ENCODE peak calls at places on chromosomes 16 and 17, in six cellular contexts. One of them, this sample, is unnamed.

GRCh38 chr16:87735270-87736002 is 30.4 kb downstream of the KLHDC4 start:
- DNase-seq in aorta: no peak
- DNase-seq in IMR-90: no peak
- DNase-seq in psoas muscle: no peak
- DNase-seq in endothelial cell of umbilical vein: no peak
- DNase-seq in tibial artery: no peak
- DNase-seq in this sample: no peak

GRCh38 chr17:42163113-42163512 is 8.3 kb upstream of the RAB5C start:
- DNase-seq in aorta: no peak
- DNase-seq in IMR-90: no peak
- DNase-seq in psoas muscle: no peak
- DNase-seq in endothelial cell of umbilical vein: no peak
- DNase-seq in tibial artery: no peak
- DNase-seq in this sample: no peak

GRCh38 chr17:66514227-66514806 is 211.9 kb downstream of the PRKCA start:
- DNase-seq in aorta: no peak
- DNase-seq in IMR-90: peak; percentile 81
- DNase-seq in psoas muscle: no peak
- DNase-seq in endothelial cell of umbilical vein: no peak
- DNase-seq in tibial artery: no peak
- DNase-seq in this sample: no peak

GRCh38 chr17:73261952-73262675 is 434 bp upstream of the CPSF4L start:
- DNase-seq in aorta: peak; percentile 35
- DNase-seq in IMR-90: no peak
- DNase-seq in psoas muscle: peak; percentile 36
- DNase-seq in endothelial cell of umbilical vein: no peak
- DNase-seq in tibial artery: no peak
- DNase-seq in this sample: no peak

GRCh38 chr16:54027126-54027922 is 259.3 kb downstream of the IRX3 start:
- DNase-seq in aorta: no peak
- DNase-seq in IMR-90: peak; percentile 83
- DNase-seq in psoas muscle: no peak
- DNase-seq in endothelial cell of umbilical vein: peak; percentile 31
- DNase-seq in tibial artery: no peak
- DNase-seq in this sample: no peak

GRCh38 chr17:43563262-43564079 is 17.3 kb upstream of the ETV4 start:
- DNase-seq in aorta: no peak
- DNase-seq in IMR-90: no peak
- DNase-seq in psoas muscle: no peak
- DNase-seq in endothelial cell of umbilical vein: no peak
- DNase-seq in tibial artery: no peak
- DNase-seq in this sample: no peak

GRCh38 chr17:77527836-77528505 is 387.2 kb downstream of the SEC14L1 start:
- DNase-seq in aorta: peak; percentile 62
- DNase-seq in IMR-90: no peak
- DNase-seq in psoas muscle: peak; percentile 42
- DNase-seq in endothelial cell of umbilical vein: no peak
- DNase-seq in tibial artery: peak; percentile 51
- DNase-seq in this sample: no peak

GRCh38 chr17:42438600-42439567 is 15.8 kb upstream of the CAVIN1 start:
- DNase-seq in aorta: no peak
- DNase-seq in IMR-90: no peak
- DNase-seq in psoas muscle: no peak
- DNase-seq in endothelial cell of umbilical vein: peak; percentile 40
- DNase-seq in tibial artery: no peak
- DNase-seq in this sample: peak; percentile 48

GRCh38 chr17:74305865-74306654 is 20.0 kb upstream of the KIF19 start:
- DNase-seq in aorta: no peak
- DNase-seq in IMR-90: no peak
- DNase-seq in psoas muscle: no peak
- DNase-seq in endothelial cell of umbilical vein: no peak
- DNase-seq in tibial artery: no peak
- DNase-seq in this sample: no peak

GRCh38 chr17:77470800-77471733 is 330.3 kb downstream of the SEC14L1 start:
- DNase-seq in aorta: no peak
- DNase-seq in IMR-90: peak; percentile 43
- DNase-seq in psoas muscle: peak; percentile 60
- DNase-seq in endothelial cell of umbilical vein: no peak
- DNase-seq in tibial artery: no peak
- DNase-seq in this sample: no peak

GRCh38 chr16:63426275-63426870 is 1390.1 kb upstream of the CDH8 start:
- DNase-seq in aorta: no peak
- DNase-seq in IMR-90: no peak
- DNase-seq in psoas muscle: no peak
- DNase-seq in endothelial cell of umbilical vein: peak; percentile 6
- DNase-seq in tibial artery: no peak
- DNase-seq in this sample: no peak

GRCh38 chr17:44464037-44464436 is 39.2 kb downstream of the GPATCH8 start:
- DNase-seq in aorta: no peak
- DNase-seq in IMR-90: peak; percentile 51
- DNase-seq in psoas muscle: no peak
- DNase-seq in endothelial cell of umbilical vein: no peak
- DNase-seq in tibial artery: no peak
- DNase-seq in this sample: no peak

GRCh38 chr17:79777166-79777843 is 643 bp upstream of the CBX2 start:
- DNase-seq in aorta: peak; percentile 88
- DNase-seq in IMR-90: peak; percentile 32
- DNase-seq in psoas muscle: peak; percentile 72
- DNase-seq in endothelial cell of umbilical vein: peak; percentile 44
- DNase-seq in tibial artery: no peak
- DNase-seq in this sample: peak; percentile 53

GRCh38 chr16:48381201-48381600 is 4.0 kb downstream of the SIAH1 start:
- DNase-seq in aorta: no peak
- DNase-seq in IMR-90: peak; percentile 44
- DNase-seq in psoas muscle: no peak
- DNase-seq in endothelial cell of umbilical vein: peak; percentile 29
- DNase-seq in tibial artery: no peak
- DNase-seq in this sample: no peak

GRCh38 chr17:10698116-10698818 is 873 bp downstream of the ADPRM start:
- DNase-seq in aorta: no peak
- DNase-seq in IMR-90: peak; percentile 10
- DNase-seq in psoas muscle: no peak
- DNase-seq in endothelial cell of umbilical vein: no peak
- DNase-seq in tibial artery: no peak
- DNase-seq in this sample: peak; percentile 13

GRCh38 chr17:29572691-29573557 is 4.4 kb downstream of the TP53I13 start:
- DNase-seq in aorta: peak; percentile 91
- DNase-seq in IMR-90: peak; percentile 56
- DNase-seq in psoas muscle: peak; percentile 84
- DNase-seq in endothelial cell of umbilical vein: peak; percentile 53
- DNase-seq in tibial artery: peak; percentile 77
- DNase-seq in this sample: peak; percentile 51

GRCh38 chr17:31673076-31673475 is 186.0 kb downstream of the COPRS start:
- DNase-seq in aorta: no peak
- DNase-seq in IMR-90: no peak
- DNase-seq in psoas muscle: no peak
- DNase-seq in endothelial cell of umbilical vein: no peak
- DNase-seq in tibial artery: no peak
- DNase-seq in this sample: no peak

GRCh38 chr17:17071531-17072360 is 29.5 kb downstream of the MPRIP start:
- DNase-seq in aorta: peak; percentile 55
- DNase-seq in IMR-90: no peak
- DNase-seq in psoas muscle: no peak
- DNase-seq in endothelial cell of umbilical vein: no peak
- DNase-seq in tibial artery: peak; percentile 43
- DNase-seq in this sample: no peak

GRCh38 chr16:55399911-55400310 is 75.9 kb downstream of the IRX6 start:
- DNase-seq in aorta: no peak
- DNase-seq in IMR-90: no peak
- DNase-seq in psoas muscle: no peak
- DNase-seq in endothelial cell of umbilical vein: no peak
- DNase-seq in tibial artery: no peak
- DNase-seq in this sample: no peak

GRCh38 chr16:68397710-68398171 is 50.6 kb downstream of the SMPD3 start:
- DNase-seq in aorta: peak; percentile 55
- DNase-seq in IMR-90: no peak
- DNase-seq in psoas muscle: no peak
- DNase-seq in endothelial cell of umbilical vein: no peak
- DNase-seq in tibial artery: no peak
- DNase-seq in this sample: no peak

GRCh38 chr17:47184671-47185070 is 4.4 kb downstream of the CDC27 start:
- DNase-seq in aorta: no peak
- DNase-seq in IMR-90: no peak
- DNase-seq in psoas muscle: no peak
- DNase-seq in endothelial cell of umbilical vein: no peak
- DNase-seq in tibial artery: no peak
- DNase-seq in this sample: no peak

GRCh38 chr17:67322039-67322787 is 44.2 kb downstream of the PSMD12 start:
- DNase-seq in aorta: no peak
- DNase-seq in IMR-90: no peak
- DNase-seq in psoas muscle: no peak
- DNase-seq in endothelial cell of umbilical vein: no peak
- DNase-seq in tibial artery: no peak
- DNase-seq in this sample: no peak

GRCh38 chr17:67671492-67671891 is 46.2 kb upstream of the NOL11 start:
- DNase-seq in aorta: no peak
- DNase-seq in IMR-90: peak; percentile 7
- DNase-seq in psoas muscle: no peak
- DNase-seq in endothelial cell of umbilical vein: peak; percentile 26
- DNase-seq in tibial artery: no peak
- DNase-seq in this sample: no peak

GRCh38 chr17:77479817-77480508 is 339.2 kb downstream of the SEC14L1 start:
- DNase-seq in aorta: no peak
- DNase-seq in IMR-90: peak; percentile 34
- DNase-seq in psoas muscle: no peak
- DNase-seq in endothelial cell of umbilical vein: no peak
- DNase-seq in tibial artery: no peak
- DNase-seq in this sample: no peak

GRCh38 chr16:66687906-66688625 is 8.5 kb downstream of the CMTM4 start:
- DNase-seq in aorta: no peak
- DNase-seq in IMR-90: no peak
- DNase-seq in psoas muscle: no peak
- DNase-seq in endothelial cell of umbilical vein: no peak
- DNase-seq in tibial artery: no peak
- DNase-seq in this sample: no peak

GRCh38 chr16:24993722-24994686 is 21.2 kb downstream of the ARHGAP17 start:
- DNase-seq in aorta: no peak
- DNase-seq in IMR-90: peak; percentile 96
- DNase-seq in psoas muscle: no peak
- DNase-seq in endothelial cell of umbilical vein: peak; percentile 74
- DNase-seq in tibial artery: no peak
- DNase-seq in this sample: no peak

GRCh38 chr16:12901204-12901596 is 198 bp upstream of the SHISA9 start:
- DNase-seq in aorta: no peak
- DNase-seq in IMR-90: no peak
- DNase-seq in psoas muscle: no peak
- DNase-seq in endothelial cell of umbilical vein: no peak
- DNase-seq in tibial artery: no peak
- DNase-seq in this sample: no peak

GRCh38 chr16:12904041-12904671 is 2.8 kb downstream of the SHISA9 start:
- DNase-seq in aorta: no peak
- DNase-seq in IMR-90: no peak
- DNase-seq in psoas muscle: no peak
- DNase-seq in endothelial cell of umbilical vein: no peak
- DNase-seq in tibial artery: no peak
- DNase-seq in this sample: no peak

GRCh38 chr16:12903325-12904040 is 2.1 kb downstream of the SHISA9 start:
- DNase-seq in aorta: no peak
- DNase-seq in IMR-90: no peak
- DNase-seq in psoas muscle: no peak
- DNase-seq in endothelial cell of umbilical vein: no peak
- DNase-seq in tibial artery: no peak
- DNase-seq in this sample: no peak

GRCh38 chr16:12901597-12902436 is at the start of gene SHISA9:
- DNase-seq in aorta: peak; percentile 74
- DNase-seq in IMR-90: no peak
- DNase-seq in psoas muscle: no peak
- DNase-seq in endothelial cell of umbilical vein: no peak
- DNase-seq in tibial artery: no peak
- DNase-seq in this sample: peak; percentile 24

GRCh38 chr16:12902511-12903324 is 1.3 kb downstream of the SHISA9 start:
- DNase-seq in aorta: no peak
- DNase-seq in IMR-90: no peak
- DNase-seq in psoas muscle: no peak
- DNase-seq in endothelial cell of umbilical vein: no peak
- DNase-seq in tibial artery: no peak
- DNase-seq in this sample: no peak
- H3K27me3 ChIP-seq in aorta: no peaks in the 10 kb centered on the region
- H3K27me3 ChIP-seq in IMR-90: peaks cover 26% of the 10 kb centered on the region
- H3K27me3 ChIP-seq in psoas muscle: peaks cover 65% of the 10 kb centered on the region
- H3K27me3 ChIP-seq in endothelial cell of umbilical vein: peaks cover 52% of the 10 kb centered on the region
- H3K27me3 ChIP-seq in tibial artery: peaks cover 74% of the 10 kb centered on the region
- H3K27me3 ChIP-seq in this sample: peaks cover 6% of the 10 kb centered on the region

GRCh38 chr17:13952252-13952721 is 117.0 kb upstream of the COX10 start:
- DNase-seq in aorta: no peak
- DNase-seq in IMR-90: no peak
- DNase-seq in psoas muscle: no peak
- DNase-seq in endothelial cell of umbilical vein: no peak
- DNase-seq in tibial artery: no peak
- DNase-seq in this sample: no peak
- H3K36me3 ChIP-seq in aorta: no peaks in the 10 kb centered on the region
- H3K36me3 ChIP-seq in IMR-90: no peaks in the 10 kb centered on the region
- H3K36me3 ChIP-seq in psoas muscle: no peaks in the 10 kb centered on the region
- H3K36me3 ChIP-seq in endothelial cell of umbilical vein: no peaks in the 10 kb centered on the region
- H3K36me3 ChIP-seq in tibial artery: no peaks in the 10 kb centered on the region
- H3K36me3 ChIP-seq in this sample: no peaks in the 10 kb centered on the region

DNA sequence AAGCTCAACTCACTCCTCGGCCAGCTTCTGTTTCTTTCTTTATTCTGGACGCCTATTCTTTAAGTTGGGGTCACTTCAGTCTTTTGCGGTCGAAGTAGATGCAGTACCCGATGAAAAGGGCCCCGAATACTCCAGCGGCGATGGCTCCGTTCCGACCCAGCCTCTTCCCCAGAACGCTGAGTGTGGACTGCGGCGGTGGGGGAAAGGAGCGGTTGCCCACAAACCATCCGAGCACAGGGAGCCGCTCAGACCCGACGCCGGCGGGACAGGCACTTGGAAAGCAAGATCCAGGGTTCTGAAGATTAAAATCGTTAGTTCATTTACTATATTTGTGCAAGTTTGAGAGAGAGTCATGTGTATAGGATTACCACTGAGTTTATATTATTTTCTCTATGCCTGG is 22.5 kb downstream of the SLFN12L start:
- DNase-seq in aorta: no peak
- DNase-seq in IMR-90: no peak
- DNase-seq in psoas muscle: no peak
- DNase-seq in endothelial cell of umbilical vein: no peak
- DNase-seq in tibial artery: no peak
- DNase-seq in this sample: no peak
- H3K27me3 ChIP-seq in aorta: no peaks in the 10 kb centered on the region
- H3K27me3 ChIP-seq in IMR-90: peaks cover 13% of the 10 kb centered on the region
- H3K27me3 ChIP-seq in psoas muscle: peaks cover 30% of the 10 kb centered on the region
- H3K27me3 ChIP-seq in endothelial cell of umbilical vein: peaks cover 36% of the 10 kb centered on the region
- H3K27me3 ChIP-seq in tibial artery: peaks cover 20% of the 10 kb centered on the region
- H3K27me3 ChIP-seq in this sample: no peaks in the 10 kb centered on the region

DNA sequence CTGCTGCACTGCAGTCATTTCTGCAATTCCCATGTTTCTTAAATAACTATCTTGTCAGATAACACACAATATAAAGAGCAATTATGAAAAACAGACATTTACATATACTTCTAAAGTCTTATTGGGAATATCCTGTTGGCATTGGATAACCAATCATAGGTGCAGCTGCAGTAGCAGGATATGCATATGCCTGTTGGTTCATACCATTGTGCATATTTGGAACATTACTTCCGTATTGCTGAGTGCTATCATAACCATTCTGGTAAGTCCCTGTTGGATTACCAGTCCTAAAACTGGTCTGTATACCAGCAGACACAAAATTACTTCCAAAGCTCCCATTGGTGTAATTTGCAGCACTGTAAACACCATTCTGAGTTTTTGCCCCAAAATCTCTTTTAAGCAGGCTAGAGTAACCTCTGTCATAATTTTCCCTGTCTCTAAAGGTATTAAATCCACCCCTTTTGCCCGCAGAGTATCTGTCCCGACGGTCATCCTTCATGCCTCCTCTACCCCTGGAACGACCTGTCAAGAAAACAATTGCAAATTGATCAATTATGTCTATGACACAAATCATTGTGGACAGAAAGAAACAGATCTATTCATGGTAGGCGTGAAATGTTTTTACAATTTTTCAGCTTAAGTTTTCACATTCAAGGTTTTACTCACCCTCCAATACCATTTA is 3.1 kb upstream of the POLG2 start:
- DNase-seq in aorta: no peak
- DNase-seq in IMR-90: peak; percentile 60
- DNase-seq in psoas muscle: no peak
- DNase-seq in endothelial cell of umbilical vein: no peak
- DNase-seq in tibial artery: no peak
- DNase-seq in this sample: no peak
- H3K36me3 ChIP-seq in aorta: peaks cover 12% of the 10 kb centered on the region
- H3K36me3 ChIP-seq in IMR-90: peaks cover 49% of the 10 kb centered on the region
- H3K36me3 ChIP-seq in psoas muscle: peaks cover 75% of the 10 kb centered on the region
- H3K36me3 ChIP-seq in endothelial cell of umbilical vein: peaks cover 67% of the 10 kb centered on the region
- H3K36me3 ChIP-seq in tibial artery: peaks cover 75% of the 10 kb centered on the region
- H3K36me3 ChIP-seq in this sample: peaks cover 64% of the 10 kb centered on the region

This sample was measured in CD4-positive, CD25-positive, alpha-beta regulatory T cell.